ENCODE peak calls at places on chromosomes 12 and 14, in six cellular contexts. B is right cardiac atrium; A is CD8-positive, alpha-beta T cell; O is HCT116; P is WERI-Rb-1; R is CD4-positive, alpha-beta memory T cell. Q is an unnamed sample.

GRCh38 chr14:95156765-95157194 is 549 bp downstream of the DICER1 start:
- DNase-seq in B (peak), A (peak), O (no peak), P (peak), R (no peak), Q (no peak)

GRCh38 chr12:132617822-132618682 is 524 bp upstream of the P2RX2 start:
- DNase-seq in B (no peak), A (no peak), O (no peak), P (no peak), R (no peak), Q (no peak)

GRCh38 chr12:92404921-92405320 is 259.3 kb upstream of the BTG1 start:
- DNase-seq in B (no peak), A (no peak), O (no peak), P (no peak), R (no peak), Q (no peak)

GRCh38 chr12:70487440-70487839 is 121.3 kb downstream of the KCNMB4 start:
- DNase-seq in B (no peak), A (no peak), O (no peak), P (no peak), R (no peak), Q (no peak)

GRCh38 chr14:74571441-74571841 is 40.6 kb downstream of the LTBP2 start:
- DNase-seq in B (peak), A (no peak), O (no peak), P (no peak), R (no peak), Q (peak)

GRCh38 chr14:85702937-85703336 is 173.0 kb downstream of the FLRT2 start:
- DNase-seq in B (no peak), A (no peak), O (no peak), P (no peak), R (no peak), Q (no peak)

GRCh38 chr12:132444957-132445883 is 44.7 kb upstream of the FBRSL1 start:
- DNase-seq in B (no peak), A (peak), O (no peak), P (peak), R (peak), Q (no peak)

GRCh38 chr14:77059276-77059934 is 30.9 kb upstream of the IRF2BPL start:
- DNase-seq in B (peak), A (no peak), O (peak), P (no peak), R (peak), Q (no peak)

GRCh38 chr12:12736759-12737676 is 19.9 kb downstream of the CDKN1B start:
- DNase-seq in B (no peak), A (peak), O (no peak), P (no peak), R (peak), Q (no peak)

GRCh38 chr14:28652782-28653181 is 113.8 kb upstream of the FOXG1 start:
- DNase-seq in B (no peak), A (no peak), O (no peak), P (no peak), R (no peak), Q (no peak)

GRCh38 chr14:97380539-97380941 is 583.4 kb downstream of the VRK1 start:
- DNase-seq in B (no peak), A (peak), O (peak), P (no peak), R (no peak), Q (no peak)

GRCh38 chr12:68403711-68404110 is 71.5 kb upstream of the MDM1 start:
- DNase-seq in B (no peak), A (no peak), O (no peak), P (no peak), R (no peak), Q (no peak)

GRCh38 chr14:102304611-102305506 is at the start of gene MOK:
- DNase-seq in B (peak), A (peak), O (peak), P (peak), R (peak), Q (peak)
- H3K27ac ChIP-seq in B (peak), A (peak), O (peak), P (peak), R (peak), Q (peak)

DNA sequence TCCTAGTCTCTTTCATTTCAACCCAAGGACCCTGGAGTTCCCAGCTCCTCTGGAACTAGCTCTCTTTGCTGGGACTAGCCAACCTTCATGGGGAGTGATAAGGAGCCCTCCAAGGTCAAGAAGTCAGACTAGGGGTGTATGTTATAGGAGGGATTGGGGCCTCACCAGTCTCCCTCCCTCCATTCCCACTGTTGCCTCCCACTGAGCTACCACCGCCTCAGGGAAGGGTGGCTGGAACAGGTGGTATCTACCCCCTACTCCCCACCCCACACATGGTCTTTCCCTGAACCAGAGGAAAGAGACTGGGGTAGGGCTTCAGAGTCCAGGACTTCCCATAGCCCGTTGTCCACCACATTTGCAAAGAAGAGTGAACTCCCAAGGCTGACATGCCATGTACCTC is 2.4 kb downstream of the ERBB3 start:
- DNase-seq in B (no peak), A (no peak), O (no peak), P (no peak), R (no peak), Q (no peak)
- H3K27ac ChIP-seq in B (no peak), A (no peak), O (no peak), P (no peak), R (no peak), Q (no peak)

GRCh38 chr12:125249066-125249824 is 184.0 kb downstream of the AACS start:
- DNase-seq in B (no peak), A (no peak), O (no peak), P (no peak), R (no peak), Q (no peak)
- H3K27ac ChIP-seq in B (no peak), A (no peak), O (no peak), P (no peak), R (no peak), Q (no peak)

GRCh38 chr12:123910057-123910456 is 62.6 kb downstream of the CCDC92 start:
- DNase-seq in B (no peak), A (no peak), O (no peak), P (no peak), R (no peak), Q (no peak)

GRCh38 chr12:123908884-123909807 is 63.5 kb downstream of the CCDC92 start:
- DNase-seq in B (no peak), A (no peak), O (no peak), P (no peak), R (no peak), Q (no peak)

GRCh38 chr12:123907021-123907420 is 65.6 kb downstream of the CCDC92 start:
- DNase-seq in B (no peak), A (no peak), O (no peak), P (peak), R (no peak), Q (no peak)

GRCh38 chr12:123905319-123905925 is 67.2 kb downstream of the CCDC92 start:
- DNase-seq in B (peak), A (peak), O (peak), P (peak), R (peak), Q (no peak)

GRCh38 chr12:123907726-123908476 is 64.7 kb downstream of the CCDC92 start:
- DNase-seq in B (no peak), A (no peak), O (no peak), P (peak), R (no peak), Q (no peak)
- H3K27ac ChIP-seq in B (no peak), A (no peak), O (no peak), P (peak), R (no peak), Q (no peak)

GRCh38 chr12:108642269-108642870 is 8.7 kb upstream of the SELPLG start:
- DNase-seq in B (no peak), A (no peak), O (no peak), P (peak), R (no peak), Q (no peak)

GRCh38 chr12:108642899-108643654 is 9.4 kb upstream of the SELPLG start:
- DNase-seq in B (no peak), A (no peak), O (no peak), P (no peak), R (no peak), Q (no peak)

GRCh38 chr12:108638997-108639822 is 5.5 kb upstream of the SELPLG start:
- DNase-seq in B (no peak), A (no peak), O (no peak), P (no peak), R (no peak), Q (no peak)

GRCh38 chr12:108640802-108641445 is 7.2 kb upstream of the SELPLG start:
- DNase-seq in B (no peak), A (no peak), O (no peak), P (no peak), R (no peak), Q (no peak)

GRCh38 chr12:108641446-108642268 is 8.0 kb upstream of the SELPLG start:
- DNase-seq in B (no peak), A (no peak), O (no peak), P (no peak), R (no peak), Q (no peak)
- H3K27ac ChIP-seq in B (peak), A (no peak), O (no peak), P (no peak), R (no peak), Q (peak)